ENCODE peak calls at places on chromosomes 13 and 19, in five cellular contexts. M, X, A, E and F are unnamed samples.

GRCh38 chr19:44570984-44571684 is 41.7 kb upstream of the CEACAM20 start:
- DNase-seq in E (peak), M (peak), A (peak), X (peak), F (peak)

GRCh38 chr19:45001087-45001739 is at the start of gene RELB:
- DNase-seq in E (peak), A (peak), X (peak), M (peak), F (peak)

GRCh38 chr19:44575116-44575700 is 38.2 kb upstream of the IGSF23 start:
- DNase-seq in X (no peak), A (no peak), M (no peak), E (no peak), F (no peak)

GRCh38 chr19:11435057-11435832 is at the start of the genes ODAD3 and PRKCSH:
- DNase-seq in X (peak), A (peak), E (peak), M (peak), F (peak)

GRCh38 chr19:47507031-47507430 is 7.8 kb downstream of the NAPA start:
- DNase-seq in A (no peak), M (no peak), X (no peak), E (no peak), F (no peak)

GRCh38 chr19:50377051-50377441 is 789 bp downstream of the NR1H2 start:
- DNase-seq in X (no peak), M (no peak), E (peak), A (no peak), F (peak)

GRCh38 chr19:14559916-14560775 is 11.7 kb downstream of the NDUFB7 start:
- DNase-seq in A (no peak), X (no peak), M (no peak), E (no peak), F (no peak)

GRCh38 chr19:7815325-7815724 is 14.7 kb upstream of the EVI5L start:
- DNase-seq in A (no peak), M (no peak), X (no peak), E (no peak), F (no peak)

GRCh38 chr13:65932013-65932412 is 1298.1 kb downstream of the PCDH9 start:
- DNase-seq in E (no peak), X (no peak), M (no peak), A (no peak), F (no peak)

GRCh38 chr13:48078251-48078656 is 16.6 kb downstream of the MED4 start:
- DNase-seq in E (no peak), M (no peak), X (no peak), A (no peak), F (peak)

GRCh38 chr19:50494186-50495019 is 16.6 kb downstream of the JOSD2 start:
- DNase-seq in A (no peak), X (no peak), E (no peak), M (no peak), F (no peak)

GRCh38 chr13:114108141-114108761 is 24.2 kb downstream of the RASA3 start:
- DNase-seq in E (peak), A (no peak), M (no peak), X (no peak), F (no peak)

GRCh38 chr13:106573855-106574254 is 5.9 kb upstream of the ARGLU1 start:
- DNase-seq in M (peak), X (no peak), A (no peak), E (peak), F (no peak)

GRCh38 chr19:903266-903797 is 9.7 kb downstream of the R3HDM4 start:
- DNase-seq in X (no peak), M (peak), A (no peak), E (no peak), F (no peak)

GRCh38 chr19:32404939-32405430 is 585 bp upstream of the DPY19L3 start:
- DNase-seq in X (peak), A (no peak), E (peak), M (no peak), F (peak)

GRCh38 chr19:351976-352625 is 7.5 kb upstream of the MIER2 start:
- DNase-seq in M (no peak), X (no peak), A (no peak), E (no peak), F (no peak)

GRCh38 chr13:45367358-45367757 is 26.4 kb upstream of the TPT1 start:
- DNase-seq in X (peak), E (no peak), A (peak), M (peak), F (peak)

GRCh38 chr19:39444598-39445257 is 654 bp upstream of the SUPT5H start:
- DNase-seq in M (no peak), A (no peak), X (no peak), E (no peak), F (peak)

GRCh38 chr19:50315773-50316448 is 13.3 kb downstream of the KCNC3 start:
- DNase-seq in A (no peak), E (no peak), X (no peak), M (peak), F (peak)

GRCh38 chr13:101211261-101211660 is 205.0 kb downstream of the NALCN start:
- DNase-seq in A (no peak), E (no peak), M (peak), X (no peak), F (peak)

GRCh38 chr13:23724196-23724970 is 154.2 kb downstream of the TNFRSF19 start:
- DNase-seq in A (no peak), X (no peak), E (no peak), M (no peak), F (no peak)

GRCh38 chr19:3840804-3841203 is 28.0 kb downstream of the ZFR2 start:
- DNase-seq in X (no peak), A (no peak), M (no peak), E (no peak), F (no peak)

GRCh38 chr13:50677687-50678463 is 165.6 kb downstream of the DLEU7 start:
- DNase-seq in M (no peak), A (no peak), X (no peak), E (no peak), F (no peak)

GRCh38 chr13:71877280-71877653 is 10.3 kb upstream of the DACH1 start:
- DNase-seq in A (no peak), E (no peak), M (no peak), X (no peak), F (no peak)

GRCh38 chr19:10815969-10816635 is 19.9 kb downstream of the TMED1 start:
- DNase-seq in M (no peak), X (no peak), A (no peak), E (no peak), F (peak)

GRCh38 chr19:18223860-18224524 is 2.2 kb downstream of the PDE4C start:
- DNase-seq in E (peak), X (peak), M (no peak), A (no peak), F (no peak)

GRCh38 chr19:8576273-8576993 is 809 bp downstream of the MYO1F start:
- DNase-seq in M (no peak), E (no peak), A (no peak), X (no peak), F (no peak)

GRCh38 chr13:99749627-99750026 is 221.9 kb downstream of the ZIC5 start:
- DNase-seq in A (no peak), X (no peak), M (peak), E (no peak), F (peak)

GRCh38 chr13:114129649-114130062 is 2.8 kb downstream of the RASA3 start:
- DNase-seq in E (no peak), M (no peak), A (no peak), X (no peak), F (no peak)

GRCh38 chr19:17854061-17854460 is 5.6 kb upstream of the RPL18A start:
- DNase-seq in A (no peak), M (no peak), X (no peak), E (no peak), F (no peak)

GRCh38 chr19:38120471-38121030 is 103.5 kb downstream of the DPF1 start:
- DNase-seq in A (no peak), X (no peak), E (no peak), M (no peak), F (no peak)

GRCh38 chr19:42006569-42006968 is 12.5 kb upstream of the ATP1A3 start:
- DNase-seq in M (no peak), A (no peak), E (no peak), X (no peak), F (no peak)

GRCh38 chr19:6519289-6519688 is 11.5 kb upstream of the TNFSF9 start:
- DNase-seq in E (no peak), A (no peak), X (no peak), M (peak), F (peak)

GRCh38 chr19:29672933-29673336 is 7.7 kb downstream of the PLEKHF1 start:
- DNase-seq in M (no peak), X (no peak), A (no peak), E (no peak), F (no peak)

GRCh38 chr19:34480971-34481821 is at the start of gene WTIP:
- DNase-seq in E (peak), M (peak), X (peak), A (no peak), F (peak)

GRCh38 chr19:1837625-1838105 is 10.6 kb downstream of the REXO1 start:
- DNase-seq in A (no peak), M (no peak), E (no peak), X (peak), F (peak)

GRCh38 chr13:110126391-110126961 is 180.5 kb downstream of the COL4A1 start:
- DNase-seq in X (peak), E (no peak), M (peak), A (no peak), F (peak)

GRCh38 chr19:7565332-7565731 is 29.8 kb downstream of the PNPLA6 start:
- DNase-seq in E (no peak), X (no peak), A (no peak), M (no peak), F (no peak)

GRCh38 chr13:97879646-97880297 is 73.7 kb upstream of the IPO5 start:
- DNase-seq in X (peak), A (peak), E (no peak), M (peak), F (peak)
- H3K4me3 ChIP-seq in X (no peak), A (no peak), E (no peak), M (no peak), F (no peak)

DNA sequence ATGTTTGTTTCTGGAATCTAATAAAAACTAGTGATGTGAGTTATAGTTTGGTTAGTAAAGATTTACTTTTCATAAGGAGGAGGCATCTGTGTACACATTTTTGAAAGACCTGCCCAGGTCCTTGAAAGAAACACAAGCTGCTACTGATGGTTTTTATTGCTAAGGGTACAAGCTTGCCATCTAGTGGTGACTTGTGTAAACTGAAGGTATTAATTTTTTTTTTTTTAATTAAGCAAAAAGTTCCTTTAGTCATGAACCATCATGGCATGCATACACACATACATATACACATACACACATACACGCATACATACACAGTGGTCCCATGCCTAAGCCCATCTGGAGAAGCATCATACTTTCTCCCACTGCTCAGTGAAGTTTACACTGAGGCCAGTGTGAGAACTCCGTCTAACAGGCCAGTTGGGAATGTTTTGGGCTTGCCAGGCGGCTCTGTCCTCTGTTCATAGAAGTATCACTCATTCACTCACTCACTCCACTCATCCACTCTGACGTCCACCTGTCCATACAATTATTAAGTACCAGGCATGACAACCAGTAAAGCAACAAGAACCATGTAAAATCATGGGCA is 312.5 kb downstream of the DCLK1 start:
- DNase-seq in M (peak), A (no peak), E (no peak), X (no peak), F (peak)
- TF ChIP-seq CTCF in M (peak), A (peak), E (peak), X (peak), F (peak)

DNA sequence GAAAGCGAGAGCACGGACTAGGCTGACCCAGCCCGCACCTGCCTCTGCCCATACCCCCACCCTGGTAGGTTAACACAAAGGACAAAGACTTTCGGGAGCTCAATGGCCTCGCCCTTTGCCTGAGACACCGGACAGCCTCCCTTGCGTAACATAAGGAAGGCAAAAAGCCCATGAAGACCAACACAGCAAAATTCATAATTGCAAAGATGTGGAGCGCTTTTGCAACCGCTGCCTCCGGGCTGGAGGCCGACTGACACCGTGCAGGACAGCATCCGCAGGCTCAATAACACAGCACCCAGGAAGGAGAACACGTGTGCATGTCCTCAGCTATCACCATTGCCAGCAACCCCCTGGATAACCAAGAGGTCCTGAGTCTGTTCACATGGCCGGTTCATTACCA is 15.4 kb downstream of the LILRA1 start:
- DNase-seq in X (no peak), A (no peak), M (no peak), E (no peak), F (no peak)
- H3K4me3 ChIP-seq in X (no peak), A (no peak), M (no peak), E (no peak), F (no peak)

GRCh38 chr13:69324109-69324886 is 783.3 kb upstream of the ATXN8OS start:
- DNase-seq in X (no peak), M (peak), A (no peak), E (no peak), F (peak)
- TF ChIP-seq CTCF in X (peak), M (no peak), A (no peak), E (no peak), F (peak)